ENCODE peak calls at places on chromosomes 5 and 9, in six cellular contexts. B is NCI-H1930; G is SHP77; N is activated T-cell treated with anti-CD3 and anti-CD28 coated beads, Interleukin-2, amount 50 U/mL, for 24 hours; Q is kidney epithelial cell; Z is ascending aorta. D is an unnamed sample.

GRCh38 chr9:17942498-17942897 is 363.6 kb downstream of the SH3GL2 start:
- DNase-seq in B (no peak), G (no peak), N (no peak), Q (no peak), Z (no peak), D (no peak)

GRCh38 chr5:80620206-80620605 is 34.2 kb upstream of the MSH3 start:
- DNase-seq in B (no peak), G (no peak), N (no peak), Q (peak; percentile 4), Z (no peak), D (no peak)

GRCh38 chr5:51382759-51383493 is at the start of gene ISL1:
- DNase-seq in B (peak; percentile 81), G (peak; percentile 17), N (no peak), Q (peak; percentile 26), Z (no peak), D (peak; percentile 90)

GRCh38 chr5:317086-317811 is 4.3 kb upstream of the AHRR start:
- DNase-seq in B (peak; percentile 90), G (peak; percentile 87), N (peak; percentile 74), Q (no peak), Z (no peak), D (peak; percentile 59)

GRCh38 chr9:86767373-86767772 is 179.9 kb downstream of the GAS1 start:
- DNase-seq in B (no peak), G (no peak), N (no peak), Q (no peak), Z (no peak), D (no peak)

GRCh38 chr5:40909723-40910122 is 426 bp downstream of the C7 start:
- DNase-seq in B (no peak), G (no peak), N (no peak), Q (no peak), Z (no peak), D (no peak)

GRCh38 chr9:33189331-33189731 is 22.2 kb upstream of the B4GALT1 start:
- DNase-seq in B (no peak), G (no peak), N (no peak), Q (no peak), Z (no peak), D (no peak)

GRCh38 chr5:141950207-141951005 is 7.6 kb downstream of the PCDH12 start:
- DNase-seq in B (no peak), G (no peak), N (no peak), Q (no peak), Z (no peak), D (no peak)

GRCh38 chr5:80092521-80093107 is 57.5 kb downstream of the THBS4 start:
- DNase-seq in B (no peak), G (no peak), N (no peak), Q (no peak), Z (no peak), D (no peak)

GRCh38 chr9:7333714-7334113 is 465.9 kb downstream of the DMAC1 start:
- DNase-seq in B (no peak), G (no peak), N (no peak), Q (no peak), Z (no peak), D (no peak)

GRCh38 chr9:79565245-79565644 is 6.5 kb upstream of the TLE4 start:
- DNase-seq in B (no peak), G (no peak), N (peak; percentile 37), Q (no peak), Z (no peak), D (no peak)

GRCh38 chr5:118208031-118208453 is 780.3 kb downstream of the DTWD2 start:
- DNase-seq in B (no peak), G (no peak), N (no peak), Q (no peak), Z (no peak), D (no peak)

GRCh38 chr5:852431-853401 is 1.9 kb upstream of the ZDHHC11 start:
- DNase-seq in B (no peak), G (no peak), N (no peak), Q (no peak), Z (no peak), D (no peak)

GRCh38 chr5:96117863-96118651 is 156.4 kb upstream of the ELL2 start:
- DNase-seq in B (no peak), G (no peak), N (no peak), Q (no peak), Z (no peak), D (no peak)

GRCh38 chr5:42628821-42629220 is 127.8 kb upstream of the CCDC152 start:
- DNase-seq in B (no peak), G (no peak), N (no peak), Q (no peak), Z (no peak), D (no peak)

GRCh38 chr5:156850206-156850751 is at the start of gene PPP1R2B:
- DNase-seq in B (no peak), G (no peak), N (no peak), Q (no peak), Z (no peak), D (no peak)

GRCh38 chr9:116060631-116061030 is 93.0 kb upstream of the PAPPA start:
- DNase-seq in B (no peak), G (no peak), N (no peak), Q (no peak), Z (no peak), D (no peak)

GRCh38 chr5:16936150-16937022 is at the start of gene MYO10:
- DNase-seq in B (peak; percentile 77), G (no peak), N (peak; percentile 74), Q (no peak), Z (peak; percentile 79), D (peak; percentile 69)

GRCh38 chr5:35129276-35129675 is 81.5 kb upstream of the AGXT2 start:
- DNase-seq in B (no peak), G (no peak), N (no peak), Q (no peak), Z (no peak), D (no peak)

GRCh38 chr5:149118463-149118862 is 22.8 kb upstream of the ABLIM3 start:
- DNase-seq in B (no peak), G (no peak), N (no peak), Q (no peak), Z (no peak), D (no peak)

GRCh38 chr5:68499952-68500351 is 284.4 kb downstream of the PIK3R1 start:
- DNase-seq in B (no peak), G (no peak), N (no peak), Q (no peak), Z (no peak), D (no peak)

GRCh38 chr5:8418049-8418426 is 549.1 kb downstream of the MTRR start:
- DNase-seq in B (no peak), G (no peak), N (no peak), Q (peak; percentile 12), Z (no peak), D (no peak)

GRCh38 chr5:138180183-138180782 is 1.4 kb downstream of the KIF20A start:
- DNase-seq in B (peak; percentile 13), G (peak; percentile 54), N (no peak), Q (peak; percentile 31), Z (no peak), D (peak; percentile 15)

GRCh38 chr5:165881259-165881658 is 2375.8 kb downstream of the MAT2B start:
- DNase-seq in B (no peak), G (no peak), N (no peak), Q (no peak), Z (no peak), D (no peak)

GRCh38 chr9:127124091-127124490 is 1.7 kb upstream of the ANGPTL2 start:
- DNase-seq in B (no peak), G (no peak), N (no peak), Q (no peak), Z (no peak), D (no peak)

GRCh38 chr9:25964239-25964638 is 286.0 kb upstream of the TUSC1 start:
- DNase-seq in B (peak; percentile 8), G (peak; percentile 47), N (no peak), Q (peak; percentile 21), Z (no peak), D (peak; percentile 63)

GRCh38 chr9:126613656-126614055 is at the start of gene LMX1B:
- DNase-seq in B (no peak), G (no peak), N (no peak), Q (no peak), Z (no peak), D (no peak)

GRCh38 chr5:178353461-178353860 is 120.9 kb upstream of the PHYKPL start:
- DNase-seq in B (no peak), G (no peak), N (no peak), Q (no peak), Z (no peak), D (no peak)

GRCh38 chr9:91428431-91428830 is 4.8 kb upstream of the NFIL3 start:
- DNase-seq in B (no peak), G (no peak), N (no peak), Q (no peak), Z (no peak), D (no peak)

GRCh38 chr9:95103385-95104087 is 214.0 kb downstream of the FANCC start:
- DNase-seq in B (no peak), G (no peak), N (no peak), Q (no peak), Z (no peak), D (no peak)

GRCh38 chr5:73709536-73710129 is 83.6 kb downstream of the ARHGEF28 start:
- DNase-seq in B (no peak), G (no peak), N (no peak), Q (peak; percentile 63), Z (no peak), D (no peak)

GRCh38 chr5:138438724-138439536 is at the start of gene REEP2:
- DNase-seq in B (peak; percentile 42), G (peak; percentile 23), N (peak; percentile 79), Q (no peak), Z (peak; percentile 71), D (peak; percentile 57)

GRCh38 chr9:124441291-124441690 is 9.0 kb upstream of the ADGRD2 start:
- DNase-seq in B (no peak), G (no peak), N (no peak), Q (no peak), Z (no peak), D (no peak)

GRCh38 chr5:83172011-83172410 is 94.7 kb downstream of the XRCC4 start:
- DNase-seq in B (no peak), G (no peak), N (no peak), Q (no peak), Z (no peak), D (no peak)

D was measured in NCI-H1092 treated with DMSO at 0.1 percent for 48 hours.